ENCODE peak calls at places on chromosomes 4 and X, in eight cellular contexts. One of them, this sample, is unnamed.
A peak's percentile ranks its signal among the peaks of the same experiment; 100 is the strongest.

GRCh38 chr4:67721770-67722597 is 21.0 kb upstream of the UBA6 start:
- DNase-seq in heart right ventricle: no peak
- DNase-seq in CD8-positive, alpha-beta memory T cell: no peak
- DNase-seq in mesendoderm: peak; percentile 97
- DNase-seq in lung: no peak
- DNase-seq in cardiac muscle cell: no peak
- DNase-seq in tibial nerve: no peak
- DNase-seq in upper lobe of right lung: no peak
- DNase-seq in this sample: no peak

GRCh38 chr4:2837904-2838496 is 5.6 kb upstream of the ADD1 start:
- DNase-seq in heart right ventricle: peak; percentile 27
- DNase-seq in CD8-positive, alpha-beta memory T cell: peak; percentile 76
- DNase-seq in mesendoderm: no peak
- DNase-seq in lung: no peak
- DNase-seq in cardiac muscle cell: no peak
- DNase-seq in tibial nerve: no peak
- DNase-seq in upper lobe of right lung: peak; percentile 65
- DNase-seq in this sample: peak; percentile 61

GRCh38 chr4:110586137-110586850 is 36.6 kb downstream of the PITX2 start:
- DNase-seq in heart right ventricle: no peak
- DNase-seq in CD8-positive, alpha-beta memory T cell: no peak
- DNase-seq in mesendoderm: peak; percentile 66
- DNase-seq in lung: no peak
- DNase-seq in cardiac muscle cell: peak; percentile 23
- DNase-seq in tibial nerve: no peak
- DNase-seq in upper lobe of right lung: no peak
- DNase-seq in this sample: no peak

GRCh38 chrX:124555036-124555595 is 208.8 kb downstream of the SH2D1A start:
- DNase-seq in heart right ventricle: no peak
- DNase-seq in CD8-positive, alpha-beta memory T cell: no peak
- DNase-seq in mesendoderm: peak; percentile 6
- DNase-seq in lung: no peak
- DNase-seq in cardiac muscle cell: no peak
- DNase-seq in tibial nerve: no peak
- DNase-seq in upper lobe of right lung: no peak
- DNase-seq in this sample: no peak

GRCh38 chrX:19121898-19122640 is at the start of gene ADGRG2:
- DNase-seq in heart right ventricle: peak; percentile 30
- DNase-seq in CD8-positive, alpha-beta memory T cell: no peak
- DNase-seq in mesendoderm: peak; percentile 22
- DNase-seq in lung: peak; percentile 31
- DNase-seq in cardiac muscle cell: peak; percentile 55
- DNase-seq in tibial nerve: no peak
- DNase-seq in upper lobe of right lung: peak; percentile 72
- DNase-seq in this sample: no peak

GRCh38 chr4:71872221-71872620 is 88.3 kb upstream of the GC start:
- DNase-seq in heart right ventricle: no peak
- DNase-seq in CD8-positive, alpha-beta memory T cell: no peak
- DNase-seq in mesendoderm: no peak
- DNase-seq in lung: no peak
- DNase-seq in cardiac muscle cell: no peak
- DNase-seq in tibial nerve: no peak
- DNase-seq in upper lobe of right lung: no peak
- DNase-seq in this sample: no peak

GRCh38 chr4:152591361-152591760 is 55.5 kb upstream of the FBXW7 start:
- DNase-seq in heart right ventricle: peak; percentile 62
- DNase-seq in CD8-positive, alpha-beta memory T cell: no peak
- DNase-seq in mesendoderm: peak; percentile 90
- DNase-seq in lung: peak; percentile 52
- DNase-seq in cardiac muscle cell: peak; percentile 61
- DNase-seq in tibial nerve: peak; percentile 25
- DNase-seq in upper lobe of right lung: peak; percentile 77
- DNase-seq in this sample: no peak

GRCh38 chr4:3684546-3684945 is 81.6 kb upstream of the ADRA2C start:
- DNase-seq in heart right ventricle: no peak
- DNase-seq in CD8-positive, alpha-beta memory T cell: no peak
- DNase-seq in mesendoderm: no peak
- DNase-seq in lung: no peak
- DNase-seq in cardiac muscle cell: no peak
- DNase-seq in tibial nerve: no peak
- DNase-seq in upper lobe of right lung: peak; percentile 30
- DNase-seq in this sample: no peak

GRCh38 chrX:113512700-113513395 is 672.2 kb upstream of the AMOT start:
- DNase-seq in heart right ventricle: no peak
- DNase-seq in CD8-positive, alpha-beta memory T cell: no peak
- DNase-seq in mesendoderm: no peak
- DNase-seq in lung: no peak
- DNase-seq in cardiac muscle cell: no peak
- DNase-seq in tibial nerve: no peak
- DNase-seq in upper lobe of right lung: no peak
- DNase-seq in this sample: no peak

GRCh38 chrX:110852180-110852579 is 56.6 kb upstream of the CHRDL1 start:
- DNase-seq in heart right ventricle: no peak
- DNase-seq in CD8-positive, alpha-beta memory T cell: no peak
- DNase-seq in mesendoderm: peak; percentile 13
- DNase-seq in lung: no peak
- DNase-seq in cardiac muscle cell: peak; percentile 54
- DNase-seq in tibial nerve: no peak
- DNase-seq in upper lobe of right lung: no peak
- DNase-seq in this sample: no peak

GRCh38 chrX:24259544-24260240 is 54.2 kb downstream of the SUPT20HL2 start:
- DNase-seq in heart right ventricle: no peak
- DNase-seq in CD8-positive, alpha-beta memory T cell: no peak
- DNase-seq in mesendoderm: peak; percentile 56
- DNase-seq in lung: no peak
- DNase-seq in cardiac muscle cell: peak; percentile 81
- DNase-seq in tibial nerve: no peak
- DNase-seq in upper lobe of right lung: no peak
- DNase-seq in this sample: no peak

GRCh38 chr4:85452073-85452764 is 22.7 kb upstream of the ARHGAP24 start:
- DNase-seq in heart right ventricle: no peak
- DNase-seq in CD8-positive, alpha-beta memory T cell: no peak
- DNase-seq in mesendoderm: no peak
- DNase-seq in lung: no peak
- DNase-seq in cardiac muscle cell: no peak
- DNase-seq in tibial nerve: no peak
- DNase-seq in upper lobe of right lung: no peak
- DNase-seq in this sample: no peak

GRCh38 chr4:166839615-166840251 is 394.6 kb downstream of the SPOCK3 start:
- DNase-seq in heart right ventricle: no peak
- DNase-seq in CD8-positive, alpha-beta memory T cell: no peak
- DNase-seq in mesendoderm: no peak
- DNase-seq in lung: no peak
- DNase-seq in cardiac muscle cell: no peak
- DNase-seq in tibial nerve: no peak
- DNase-seq in upper lobe of right lung: no peak
- DNase-seq in this sample: no peak

GRCh38 chrX:65643786-65644111 is 23.7 kb upstream of the MSN start:
- DNase-seq in heart right ventricle: no peak
- DNase-seq in CD8-positive, alpha-beta memory T cell: no peak
- DNase-seq in mesendoderm: no peak
- DNase-seq in lung: no peak
- DNase-seq in cardiac muscle cell: no peak
- DNase-seq in tibial nerve: no peak
- DNase-seq in upper lobe of right lung: no peak
- DNase-seq in this sample: no peak

GRCh38 chrX:3119376-3119775 is 78.1 kb downstream of the ARSF start:
- DNase-seq in heart right ventricle: no peak
- DNase-seq in CD8-positive, alpha-beta memory T cell: no peak
- DNase-seq in mesendoderm: no peak
- DNase-seq in lung: no peak
- DNase-seq in cardiac muscle cell: no peak
- DNase-seq in tibial nerve: no peak
- DNase-seq in upper lobe of right lung: no peak
- DNase-seq in this sample: no peak

GRCh38 chr4:26858035-26858918 is 2.4 kb upstream of the STIM2 start:
- DNase-seq in heart right ventricle: no peak
- DNase-seq in CD8-positive, alpha-beta memory T cell: no peak
- DNase-seq in mesendoderm: peak; percentile 33
- DNase-seq in lung: no peak
- DNase-seq in cardiac muscle cell: no peak
- DNase-seq in tibial nerve: no peak
- DNase-seq in upper lobe of right lung: no peak
- DNase-seq in this sample: no peak

DNA sequence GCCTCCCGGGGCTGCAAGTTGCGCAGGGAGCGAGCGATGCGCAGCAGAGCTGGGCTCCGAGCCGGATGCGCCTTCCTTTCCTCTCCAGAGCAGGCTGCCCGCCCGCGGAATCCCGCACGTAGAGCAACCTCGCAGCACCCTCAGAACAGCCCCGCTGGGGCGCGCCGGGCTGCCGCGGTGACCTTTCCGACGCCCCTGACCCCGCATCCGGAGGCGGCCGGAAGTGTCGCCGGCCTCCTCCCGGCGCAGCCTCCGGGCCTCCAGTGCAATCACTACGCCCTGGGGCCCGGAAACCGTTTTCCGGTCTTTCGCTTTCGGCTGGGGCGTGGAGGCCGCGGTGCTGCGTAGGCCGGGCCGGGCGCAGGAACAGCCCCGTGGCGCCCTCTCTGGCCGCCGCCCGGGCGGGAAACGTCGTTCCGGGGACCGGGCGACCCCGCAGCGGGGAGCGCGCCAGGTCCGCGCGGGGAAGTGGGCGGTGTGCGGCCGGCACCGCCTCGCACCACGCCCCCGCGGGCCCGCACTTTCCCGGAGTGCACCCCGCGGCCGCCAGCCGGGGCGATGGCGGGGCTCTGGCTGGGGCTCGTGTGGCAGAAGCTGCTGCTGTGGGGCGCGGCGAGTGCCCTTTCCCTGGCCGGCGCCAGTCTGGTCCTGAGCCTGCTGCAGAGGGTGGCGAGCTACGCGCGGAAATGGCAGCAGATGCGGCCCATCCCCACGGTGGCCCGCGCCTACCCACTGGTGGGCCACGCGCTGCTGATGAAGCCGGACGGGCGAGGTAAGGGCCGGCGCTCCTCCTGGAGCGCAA is at the start of gene CYP4V2:
- DNase-seq in heart right ventricle: peak; percentile 85
- DNase-seq in CD8-positive, alpha-beta memory T cell: peak; percentile 91
- DNase-seq in mesendoderm: peak; percentile 83
- DNase-seq in lung: peak; percentile 80
- DNase-seq in cardiac muscle cell: peak; percentile 80
- DNase-seq in tibial nerve: peak; percentile 58
- DNase-seq in upper lobe of right lung: peak; percentile 94
- DNase-seq in this sample: peak; percentile 75
- H3K27me3 ChIP-seq in heart right ventricle: no peaks in the 10 kb centered on the region
- H3K27me3 ChIP-seq in CD8-positive, alpha-beta memory T cell: no peaks in the 10 kb centered on the region
- H3K27me3 ChIP-seq in mesendoderm: no peaks in the 10 kb centered on the region
- H3K27me3 ChIP-seq in lung: no peaks in the 10 kb centered on the region
- H3K27me3 ChIP-seq in cardiac muscle cell: no peaks in the 10 kb centered on the region
- H3K27me3 ChIP-seq in tibial nerve: no peaks in the 10 kb centered on the region
- H3K27me3 ChIP-seq in upper lobe of right lung: no peaks in the 10 kb centered on the region
- H3K27me3 ChIP-seq in this sample: no peaks in the 10 kb centered on the region

GRCh38 chr4:113586072-113586471 is 175.5 kb downstream of the CAMK2D start:
- DNase-seq in heart right ventricle: no peak
- DNase-seq in CD8-positive, alpha-beta memory T cell: no peak
- DNase-seq in mesendoderm: no peak
- DNase-seq in lung: no peak
- DNase-seq in cardiac muscle cell: no peak
- DNase-seq in tibial nerve: no peak
- DNase-seq in upper lobe of right lung: no peak
- DNase-seq in this sample: no peak
- H3K4me3 ChIP-seq in heart right ventricle: no peak overlapping the region
- H3K4me3 ChIP-seq in CD8-positive, alpha-beta memory T cell: no peak overlapping the region
- H3K4me3 ChIP-seq in mesendoderm: no peak overlapping the region
- H3K4me3 ChIP-seq in lung: no peak overlapping the region
- H3K4me3 ChIP-seq in cardiac muscle cell: no peak overlapping the region
- H3K4me3 ChIP-seq in tibial nerve: no peak overlapping the region
- H3K4me3 ChIP-seq in upper lobe of right lung: no peak overlapping the region
- H3K4me3 ChIP-seq in this sample: no peak overlapping the region

DNA sequence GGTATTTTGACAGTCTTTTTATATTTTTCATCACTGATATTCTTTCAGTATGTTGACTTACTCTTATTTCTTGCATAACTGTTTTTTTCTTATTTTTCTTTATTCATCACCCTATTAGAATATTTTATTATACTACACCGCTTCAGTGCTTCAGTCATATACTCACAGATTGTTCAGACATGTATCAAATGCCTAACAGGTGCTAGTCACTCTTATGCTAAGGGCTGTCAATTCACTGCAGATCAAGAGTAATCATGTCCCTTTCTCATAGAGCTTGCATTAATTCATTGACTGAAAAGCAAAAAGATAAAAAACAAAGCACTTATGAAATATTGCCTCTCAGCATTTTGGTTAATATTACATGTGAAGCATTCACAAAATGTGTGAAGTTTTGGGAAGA is 1435.6 kb downstream of the STIM2 start:
- DNase-seq in heart right ventricle: no peak
- DNase-seq in CD8-positive, alpha-beta memory T cell: no peak
- DNase-seq in mesendoderm: no peak
- DNase-seq in lung: no peak
- DNase-seq in cardiac muscle cell: no peak
- DNase-seq in tibial nerve: no peak
- DNase-seq in upper lobe of right lung: no peak
- DNase-seq in this sample: no peak
- H3K27me3 ChIP-seq in heart right ventricle: no peaks in the 10 kb centered on the region
- H3K27me3 ChIP-seq in CD8-positive, alpha-beta memory T cell: no peaks in the 10 kb centered on the region
- H3K27me3 ChIP-seq in mesendoderm: no peaks in the 10 kb centered on the region
- H3K27me3 ChIP-seq in lung: no peaks in the 10 kb centered on the region
- H3K27me3 ChIP-seq in cardiac muscle cell: no peaks in the 10 kb centered on the region
- H3K27me3 ChIP-seq in tibial nerve: no peaks in the 10 kb centered on the region
- H3K27me3 ChIP-seq in upper lobe of right lung: no peaks in the 10 kb centered on the region
- H3K27me3 ChIP-seq in this sample: no peaks in the 10 kb centered on the region

GRCh38 chr4:87116230-87116629 is 104.2 kb downstream of the KLHL8 start:
- DNase-seq in heart right ventricle: no peak
- DNase-seq in CD8-positive, alpha-beta memory T cell: no peak
- DNase-seq in mesendoderm: no peak
- DNase-seq in lung: no peak
- DNase-seq in cardiac muscle cell: no peak
- DNase-seq in tibial nerve: no peak
- DNase-seq in upper lobe of right lung: no peak
- DNase-seq in this sample: no peak

GRCh38 chr4:87118826-87119225 is 101.6 kb downstream of the KLHL8 start:
- DNase-seq in heart right ventricle: no peak
- DNase-seq in CD8-positive, alpha-beta memory T cell: no peak
- DNase-seq in mesendoderm: peak; percentile 55
- DNase-seq in lung: no peak
- DNase-seq in cardiac muscle cell: no peak
- DNase-seq in tibial nerve: no peak
- DNase-seq in upper lobe of right lung: no peak
- DNase-seq in this sample: no peak

GRCh38 chr4:87117051-87117729 is 103.2 kb downstream of the KLHL8 start:
- DNase-seq in heart right ventricle: no peak
- DNase-seq in CD8-positive, alpha-beta memory T cell: no peak
- DNase-seq in mesendoderm: peak; percentile 66
- DNase-seq in lung: no peak
- DNase-seq in cardiac muscle cell: no peak
- DNase-seq in tibial nerve: no peak
- DNase-seq in upper lobe of right lung: no peak
- DNase-seq in this sample: no peak

GRCh38 chr4:87118421-87118820 is 102.0 kb downstream of the KLHL8 start:
- DNase-seq in heart right ventricle: no peak
- DNase-seq in CD8-positive, alpha-beta memory T cell: no peak
- DNase-seq in mesendoderm: no peak
- DNase-seq in lung: no peak
- DNase-seq in cardiac muscle cell: no peak
- DNase-seq in tibial nerve: no peak
- DNase-seq in upper lobe of right lung: no peak
- DNase-seq in this sample: no peak

DNA sequence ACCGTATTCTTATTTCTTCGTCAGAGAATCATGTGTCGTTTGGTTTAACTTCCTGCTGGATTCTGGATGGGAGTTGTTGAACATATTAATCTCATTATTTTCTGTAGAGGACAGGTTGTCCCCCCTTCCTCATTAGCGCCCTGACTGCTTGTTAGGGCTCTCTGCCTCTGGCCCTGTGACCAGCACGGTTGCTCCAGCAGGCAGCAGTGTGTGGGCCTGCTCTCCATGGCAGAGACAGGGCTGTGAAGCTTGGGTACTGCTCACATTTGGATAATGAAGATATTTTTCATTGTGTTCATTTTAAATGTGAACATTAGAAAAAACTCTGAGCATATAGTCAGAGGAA is 102.7 kb downstream of the KLHL8 start:
- DNase-seq in heart right ventricle: no peak
- DNase-seq in CD8-positive, alpha-beta memory T cell: no peak
- DNase-seq in mesendoderm: no peak
- DNase-seq in lung: no peak
- DNase-seq in cardiac muscle cell: no peak
- DNase-seq in tibial nerve: no peak
- DNase-seq in upper lobe of right lung: no peak
- DNase-seq in this sample: no peak
- H3K4me3 ChIP-seq in heart right ventricle: no peak overlapping the region
- H3K4me3 ChIP-seq in CD8-positive, alpha-beta memory T cell: no peak overlapping the region
- H3K4me3 ChIP-seq in mesendoderm: no peak overlapping the region
- H3K4me3 ChIP-seq in lung: no peak overlapping the region
- H3K4me3 ChIP-seq in cardiac muscle cell: no peak overlapping the region
- H3K4me3 ChIP-seq in tibial nerve: no peak overlapping the region
- H3K4me3 ChIP-seq in upper lobe of right lung: no peak overlapping the region
- H3K4me3 ChIP-seq in this sample: no peak overlapping the region

This sample was measured in effector memory CD4-positive, alpha-beta T cell.